ENCODE peak calls at places on chromosomes 4 and X, in four cellular contexts. X is mesendoderm, M is SJSA1, Z is fibroblast of lung. W is an unnamed sample.

GRCh38 chrX:123308663-123309062 is 124.6 kb downstream of the GRIA3 start:
- DNase-seq in X (no peak), M (no peak), Z (no peak), W (no peak)

GRCh38 chr4:35952751-35953150 is 291.6 kb downstream of the ARAP2 start:
- DNase-seq in X (no peak), M (no peak), Z (no peak), W (no peak)

GRCh38 chr4:8723222-8723980 is 130.8 kb downstream of the CPZ start:
- DNase-seq in X (no peak), M (peak; percentile 20), Z (no peak), W (no peak)

GRCh38 chr4:185587444-185588161 is 52.3 kb upstream of the PDLIM3 start:
- DNase-seq in X (peak; percentile 67), M (no peak), Z (peak; percentile 53), W (no peak)

GRCh38 chrX:110341189-110342035 is 17.2 kb upstream of the RTL9 start:
- DNase-seq in X (peak; percentile 18), M (no peak), Z (peak; percentile 83), W (no peak)

GRCh38 chr4:24988776-24989175 is 42.0 kb downstream of the LGI2 start:
- DNase-seq in X (peak; percentile 92), M (no peak), Z (peak; percentile 62), W (no peak)

GRCh38 chr4:170589597-170590191 is 499.9 kb upstream of the AADAT start:
- DNase-seq in X (peak; percentile 56), M (no peak), Z (no peak), W (no peak)

GRCh38 chrX:13759152-13759718 is 24.7 kb downstream of the OFD1 start:
- DNase-seq in X (no peak), M (no peak), Z (no peak), W (no peak)

GRCh38 chr4:112860731-112861377 is 188.6 kb upstream of the ANK2 start:
- DNase-seq in X (peak; percentile 77), M (no peak), Z (no peak), W (no peak)

GRCh38 chr4:864456-865120 is 38.7 kb upstream of the CPLX1 start:
- DNase-seq in X (no peak), M (no peak), Z (no peak), W (no peak)

GRCh38 chrX:54423161-54423888 is 16.9 kb upstream of the TSR2 start:
- DNase-seq in X (peak; percentile 66), M (no peak), Z (no peak), W (no peak)

GRCh38 chr4:107562306-107562705 is 157.7 kb downstream of the PAPSS1 start:
- DNase-seq in X (no peak), M (no peak), Z (no peak), W (no peak)

GRCh38 chr4:88960576-88960975 is 96.4 kb downstream of the FAM13A start:
- DNase-seq in X (peak; percentile 20), M (no peak), Z (no peak), W (no peak)

GRCh38 chr4:2478220-2478619 is 9.3 kb downstream of the RNF4 start:
- DNase-seq in X (no peak), M (no peak), Z (no peak), W (no peak)

GRCh38 chrX:137031517-137032377 is 2.0 kb downstream of the GPR101 start:
- DNase-seq in X (peak; percentile 58), M (no peak), Z (peak; percentile 29), W (peak; percentile 53)

GRCh38 chrX:12970691-12971202 is 4.2 kb upstream of the TMSB4X start:
- DNase-seq in X (peak; percentile 78), M (no peak), Z (peak; percentile 71), W (no peak)

GRCh38 chr4:35447474-35447873 is 796.8 kb downstream of the ARAP2 start:
- DNase-seq in X (no peak), M (no peak), Z (no peak), W (no peak)

GRCh38 chr4:612052-612748 is 13.2 kb upstream of the PDE6B start:
- DNase-seq in X (no peak), M (no peak), Z (no peak), W (no peak)

GRCh38 chrX:23779025-23779424 is 3.9 kb upstream of the SAT1 start:
- DNase-seq in X (no peak), M (no peak), Z (peak; percentile 28), W (no peak)

DNA sequence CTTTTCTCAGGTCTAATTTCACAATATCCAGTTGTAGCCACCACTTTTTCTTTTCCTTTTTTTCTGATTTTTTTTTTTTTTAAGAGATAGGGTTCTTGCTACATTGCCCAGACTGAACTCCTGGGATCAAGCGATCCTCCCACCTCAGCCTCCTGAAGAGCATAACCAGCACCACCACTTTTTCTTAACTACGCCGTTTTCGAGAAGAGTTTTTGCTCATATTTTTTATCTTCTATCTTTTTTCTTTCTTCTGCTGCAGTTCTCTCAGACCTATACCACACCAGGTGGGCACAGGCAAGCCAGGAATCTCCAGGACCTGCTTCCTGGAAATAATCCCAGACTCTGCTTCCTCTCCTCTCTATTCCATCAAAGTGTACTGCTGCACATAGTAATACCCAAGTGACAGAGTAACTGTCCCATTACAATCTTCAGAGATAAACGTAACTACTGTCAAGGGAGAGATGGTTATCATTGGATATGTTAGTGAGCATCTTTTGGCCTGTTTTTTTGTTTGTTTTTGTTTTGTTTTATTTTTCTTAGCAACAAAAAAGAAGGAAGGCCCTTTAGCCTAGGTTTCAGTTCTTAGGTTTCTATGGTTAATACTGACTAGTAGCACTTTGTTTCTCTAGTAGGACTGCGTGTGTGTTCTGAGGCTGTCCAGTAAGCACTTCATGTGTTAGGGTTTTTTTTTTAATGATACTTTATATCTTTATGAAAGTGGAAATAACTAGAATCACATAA is 59.2 kb upstream of the TXK start:
- DNase-seq in X (no peak), M (no peak), Z (no peak), W (no peak)
- H3K4me1 ChIP-seq in X (no peaks in the 10 kb centered on the region), M (no peaks in the 10 kb centered on the region), Z (peaks cover 3% of the 10 kb centered on the region), W (peaks cover 3% of the 10 kb centered on the region)

GRCh38 chr4:143352720-143353119 is 16.0 kb downstream of the GAB1 start:
- DNase-seq in X (no peak), M (no peak), Z (no peak), W (no peak)
- H3K4me1 ChIP-seq in X (peaks cover 6% of the 10 kb centered on the region), M (peaks cover 21% of the 10 kb centered on the region), Z (peaks cover 13% of the 10 kb centered on the region), W (no peaks in the 10 kb centered on the region)

GRCh38 chr4:16865209-16865896 is 33.1 kb downstream of the LDB2 start:
- DNase-seq in X (no peak), M (no peak), Z (no peak), W (no peak)

GRCh38 chr4:16864199-16864598 is 34.2 kb downstream of the LDB2 start:
- DNase-seq in X (no peak), M (no peak), Z (no peak), W (no peak)

GRCh38 chr4:16866974-16867373 is 31.5 kb downstream of the LDB2 start:
- DNase-seq in X (peak; percentile 80), M (no peak), Z (no peak), W (no peak)

GRCh38 chr4:16867827-16868226 is 30.6 kb downstream of the LDB2 start:
- DNase-seq in X (peak; percentile 66), M (no peak), Z (no peak), W (no peak)

DNA sequence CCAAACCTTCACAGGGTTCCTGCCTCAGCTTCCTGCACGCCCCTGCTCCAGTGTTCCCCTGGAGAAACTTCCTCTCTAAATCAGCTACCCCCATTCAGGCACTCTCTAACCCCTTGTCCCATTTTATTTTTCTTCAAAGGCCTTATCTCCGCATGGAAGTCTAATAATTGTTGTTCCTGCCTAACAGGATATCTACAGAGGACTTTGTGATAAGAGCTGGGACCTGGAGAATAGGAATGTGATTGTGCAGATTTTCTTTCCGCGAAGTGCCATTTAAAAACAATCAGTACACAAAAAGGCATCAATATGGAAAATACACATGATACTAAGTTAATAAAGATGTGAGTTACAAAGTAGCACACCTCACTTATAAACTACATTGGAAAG is 32.6 kb downstream of the LDB2 start:
- DNase-seq in X (no peak), M (no peak), Z (no peak), W (no peak)
- H3K4me1 ChIP-seq in X (peaks cover 23% of the 10 kb centered on the region), M (peaks cover 12% of the 10 kb centered on the region), Z (peaks cover 6% of the 10 kb centered on the region), W (peaks cover 25% of the 10 kb centered on the region)

GRCh38 chr4:6491235-6491634 is 18.8 kb upstream of the PPP2R2C start:
- DNase-seq in X (no peak), M (no peak), Z (no peak), W (no peak)

GRCh38 chr4:6489962-6490361 is 17.5 kb upstream of the PPP2R2C start:
- DNase-seq in X (no peak), M (no peak), Z (no peak), W (no peak)

GRCh38 chr4:6492027-6492590 is 19.7 kb upstream of the PPP2R2C start:
- DNase-seq in X (no peak), M (no peak), Z (no peak), W (no peak)

GRCh38 chr4:6492861-6493667 is 20.6 kb upstream of the PPP2R2C start:
- DNase-seq in X (no peak), M (no peak), Z (no peak), W (no peak)

DNA sequence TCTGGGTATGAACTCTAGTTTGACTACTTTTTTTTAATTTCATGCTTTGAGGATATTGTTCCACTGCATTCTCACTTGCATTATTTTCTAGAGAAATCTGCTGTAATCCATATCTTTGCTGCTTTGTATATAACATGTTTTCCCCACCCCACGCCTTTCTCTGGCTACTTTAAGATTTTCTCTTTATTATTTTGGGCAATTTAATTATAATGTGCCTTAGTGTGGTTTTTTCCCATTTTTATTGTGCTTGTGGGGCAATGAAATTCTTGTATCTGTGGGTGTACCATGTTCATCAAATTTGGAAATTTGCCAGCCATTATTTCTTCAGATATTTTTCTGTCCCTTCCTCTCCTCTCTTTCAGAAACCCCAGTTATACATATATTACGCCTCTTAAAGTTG is 15.1 kb upstream of the PPP2R2C start:
- DNase-seq in X (no peak), M (no peak), Z (no peak), W (no peak)
- H3K4me1 ChIP-seq in X (no peaks in the 10 kb centered on the region), M (no peaks in the 10 kb centered on the region), Z (no peaks in the 10 kb centered on the region), W (no peaks in the 10 kb centered on the region)

DNA sequence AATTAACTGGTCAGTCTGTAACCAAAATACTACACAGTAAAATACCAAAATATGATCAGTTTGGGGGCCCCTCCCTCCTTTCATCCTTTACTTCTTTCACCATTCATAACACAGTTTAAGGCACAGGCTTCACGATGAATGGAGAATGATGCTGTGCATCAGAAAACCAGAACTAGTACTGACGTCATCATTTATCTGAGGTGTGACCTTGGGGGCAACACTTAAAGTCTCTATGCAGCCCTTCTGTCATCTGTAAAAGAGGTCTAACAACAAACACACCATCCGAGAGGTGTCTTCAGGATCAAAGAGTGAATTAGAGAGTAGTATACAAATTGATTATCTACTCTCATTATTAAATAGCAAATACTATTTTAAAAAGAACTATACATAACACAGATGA is 135.4 kb downstream of the SH3KBP1 start:
- DNase-seq in X (no peak), M (no peak), Z (no peak), W (no peak)
- H3K4me1 ChIP-seq in X (no peaks in the 10 kb centered on the region), M (no peaks in the 10 kb centered on the region), Z (no peaks in the 10 kb centered on the region), W (no peaks in the 10 kb centered on the region)

GRCh38 chrX:44903107-44903506 is 30.1 kb downstream of the KDM6A start:
- DNase-seq in X (peak; percentile 7), M (no peak), Z (peak; percentile 67), W (no peak)

GRCh38 chrX:44896566-44897186 is 23.7 kb downstream of the KDM6A start:
- DNase-seq in X (no peak), M (no peak), Z (no peak), W (no peak)

GRCh38 chrX:44903842-44904530 is 31.0 kb downstream of the KDM6A start:
- DNase-seq in X (no peak), M (no peak), Z (no peak), W (no peak)

GRCh38 chrX:44897539-44897938 is 24.6 kb downstream of the KDM6A start:
- DNase-seq in X (no peak), M (no peak), Z (no peak), W (no peak)

GRCh38 chrX:44898411-44899221 is 25.6 kb downstream of the KDM6A start:
- DNase-seq in X (peak; percentile 6), M (no peak), Z (peak; percentile 40), W (no peak)
- H3K4me1 ChIP-seq in X (no peaks in the 10 kb centered on the region), M (no peaks in the 10 kb centered on the region), Z (no peaks in the 10 kb centered on the region), W (no peaks in the 10 kb centered on the region)